ENCODE peak calls at places on chromosomes 16 and 17, in seven cellular contexts. U is fibroblast of the aortic adventitia, X is foreskin fibroblast, R is mucosa of descending colon, A is mesenchymal stem cell, J is HFF-Myc, Y is A673. C is an unnamed sample.

GRCh38 chr17:21019976-21020575 is 22.7 kb downstream of the USP22 start:
- DNase-seq in U (no peak), X (no peak), R (peak; percentile 55), A (peak; percentile 29), J (no peak), Y (peak; percentile 66), C (peak; percentile 34)

GRCh38 chr16:66511615-66512500 is 38.1 kb downstream of the TK2 start:
- DNase-seq in U (peak; percentile 82), X (peak; percentile 73), R (peak; percentile 22), A (peak; percentile 75), J (peak; percentile 48), Y (no peak), C (peak; percentile 40)

GRCh38 chr17:42407289-42407836 is 15.7 kb downstream of the CAVIN1 start:
- DNase-seq in U (peak; percentile 82), X (peak; percentile 64), R (peak; percentile 81), A (no peak), J (no peak), Y (peak; percentile 73), C (peak; percentile 67)

GRCh38 chr17:62628845-62629555 is 1.5 kb downstream of the MRC2 start:
- DNase-seq in U (peak; percentile 67), X (no peak), R (no peak), A (peak; percentile 89), J (no peak), Y (no peak), C (peak; percentile 54)

GRCh38 chr16:66617010-66617434 is 12.5 kb downstream of the CMTM3 start:
- DNase-seq in U (no peak), X (no peak), R (no peak), A (no peak), J (no peak), Y (no peak), C (no peak)

GRCh38 chr17:8905256-8905778 is 37.8 kb upstream of the PIK3R6 start:
- DNase-seq in U (no peak), X (no peak), R (no peak), A (no peak), J (no peak), Y (no peak), C (no peak)

GRCh38 chr16:8796469-8797363 is 723 bp downstream of the TMEM186 start:
- DNase-seq in U (peak; percentile 6), X (no peak), R (no peak), A (no peak), J (no peak), Y (no peak), C (no peak)

GRCh38 chr17:35977509-35977908 is 3.8 kb downstream of the CCL16 start:
- DNase-seq in U (no peak), X (no peak), R (no peak), A (no peak), J (no peak), Y (no peak), C (no peak)

GRCh38 chr16:50305441-50306061 is 39.2 kb downstream of the ADCY7 start:
- DNase-seq in U (no peak), X (no peak), R (peak; percentile 23), A (no peak), J (no peak), Y (no peak), C (no peak)

GRCh38 chr17:39782481-39782880 is 44.7 kb downstream of the GRB7 start:
- DNase-seq in U (peak; percentile 89), X (no peak), R (no peak), A (peak; percentile 28), J (no peak), Y (peak; percentile 7), C (no peak)

GRCh38 chr16:69085032-69085695 is 20.3 kb upstream of the HAS3 start:
- DNase-seq in U (no peak), X (no peak), R (no peak), A (no peak), J (no peak), Y (no peak), C (no peak)

GRCh38 chr16:78709137-78709871 is 609.9 kb downstream of the WWOX start:
- DNase-seq in U (no peak), X (no peak), R (no peak), A (no peak), J (no peak), Y (peak; percentile 21), C (no peak)

GRCh38 chr16:85077576-85078125 is 34.6 kb downstream of the CIBAR2 start:
- DNase-seq in U (no peak), X (no peak), R (no peak), A (no peak), J (no peak), Y (no peak), C (no peak)

GRCh38 chr17:35740216-35740615 is 8.8 kb downstream of the RASL10B start:
- DNase-seq in U (no peak), X (no peak), R (no peak), A (no peak), J (no peak), Y (no peak), C (no peak)

GRCh38 chr17:36756695-36757094 is 155.3 kb downstream of the MRM1 start:
- DNase-seq in U (no peak), X (no peak), R (no peak), A (no peak), J (no peak), Y (no peak), C (no peak)

GRCh38 chr17:79970576-79971068 is 65.0 kb downstream of the TBC1D16 start:
- DNase-seq in U (peak; percentile 22), X (no peak), R (peak; percentile 57), A (peak; percentile 15), J (no peak), Y (peak; percentile 79), C (peak; percentile 76)

GRCh38 chr17:1710807-1711553 is 803 bp upstream of the TLCD2 start:
- DNase-seq in U (peak; percentile 44), X (no peak), R (no peak), A (peak; percentile 46), J (no peak), Y (no peak), C (no peak)
- H3K4me3 ChIP-seq in U (peak overlapping the region; percentile 70), X (peak overlapping the region; percentile 68), R (no peak overlapping the region), A (peak overlapping the region; percentile 68), J (peak overlapping the region; percentile 61), Y (peak overlapping the region; percentile 79), C (no peak overlapping the region)

DNA sequence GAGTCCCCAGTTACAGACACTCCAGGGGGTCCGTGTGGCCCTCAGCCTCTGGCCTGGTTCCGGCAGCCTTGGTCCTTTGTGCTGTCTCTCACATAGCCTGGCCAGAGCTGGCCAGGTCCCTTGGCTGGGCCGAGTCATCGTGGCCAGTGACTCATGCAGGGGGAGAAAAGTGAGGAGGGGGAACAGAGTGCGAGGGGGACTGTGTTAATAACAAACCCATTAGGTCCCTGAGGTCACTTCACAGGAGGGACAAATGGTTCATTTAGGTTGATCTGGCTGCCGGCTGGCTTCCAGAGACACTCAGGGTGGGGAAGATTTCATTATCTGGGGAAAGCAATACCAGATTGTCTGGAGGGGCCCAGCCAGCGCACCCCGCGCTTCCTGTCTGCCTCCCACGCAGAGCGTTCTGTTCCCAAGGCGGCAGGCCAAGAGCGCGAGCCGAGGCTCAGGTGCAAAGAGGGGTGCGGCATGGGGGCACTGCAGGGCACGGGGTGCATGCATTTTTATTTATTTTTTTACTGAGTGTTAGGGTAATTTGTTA is 223.1 kb downstream of the SEC14L1 start:
- DNase-seq in U (no peak), X (no peak), R (peak; percentile 36), A (peak; percentile 74), J (no peak), Y (peak; percentile 56), C (peak; percentile 58)
- H3K4me3 ChIP-seq in U (no peak overlapping the region), X (no peak overlapping the region), R (no peak overlapping the region), A (no peak overlapping the region), J (no peak overlapping the region), Y (no peak overlapping the region), C (no peak overlapping the region)

GRCh38 chr16:48250520-48251278 is 3.4 kb upstream of the ABCC11 start:
- DNase-seq in U (no peak), X (no peak), R (no peak), A (no peak), J (no peak), Y (no peak), C (no peak)
- H3K4me3 ChIP-seq in U (no peak overlapping the region), X (no peak overlapping the region), R (no peak overlapping the region), A (no peak overlapping the region), J (no peak overlapping the region), Y (no peak overlapping the region), C (no peak overlapping the region)

GRCh38 chr17:29140051-29140582 is 40.1 kb downstream of the MYO18A start:
- DNase-seq in U (peak; percentile 65), X (peak; percentile 72), R (peak; percentile 88), A (peak; percentile 77), J (no peak), Y (peak; percentile 42), C (peak; percentile 72)
- H3K4me3 ChIP-seq in U (peak overlapping the region; percentile 67), X (peak overlapping the region; percentile 30), R (no peak overlapping the region), A (no peak overlapping the region), J (peak overlapping the region; percentile 36), Y (no peak overlapping the region), C (peak overlapping the region; percentile 28)

DNA sequence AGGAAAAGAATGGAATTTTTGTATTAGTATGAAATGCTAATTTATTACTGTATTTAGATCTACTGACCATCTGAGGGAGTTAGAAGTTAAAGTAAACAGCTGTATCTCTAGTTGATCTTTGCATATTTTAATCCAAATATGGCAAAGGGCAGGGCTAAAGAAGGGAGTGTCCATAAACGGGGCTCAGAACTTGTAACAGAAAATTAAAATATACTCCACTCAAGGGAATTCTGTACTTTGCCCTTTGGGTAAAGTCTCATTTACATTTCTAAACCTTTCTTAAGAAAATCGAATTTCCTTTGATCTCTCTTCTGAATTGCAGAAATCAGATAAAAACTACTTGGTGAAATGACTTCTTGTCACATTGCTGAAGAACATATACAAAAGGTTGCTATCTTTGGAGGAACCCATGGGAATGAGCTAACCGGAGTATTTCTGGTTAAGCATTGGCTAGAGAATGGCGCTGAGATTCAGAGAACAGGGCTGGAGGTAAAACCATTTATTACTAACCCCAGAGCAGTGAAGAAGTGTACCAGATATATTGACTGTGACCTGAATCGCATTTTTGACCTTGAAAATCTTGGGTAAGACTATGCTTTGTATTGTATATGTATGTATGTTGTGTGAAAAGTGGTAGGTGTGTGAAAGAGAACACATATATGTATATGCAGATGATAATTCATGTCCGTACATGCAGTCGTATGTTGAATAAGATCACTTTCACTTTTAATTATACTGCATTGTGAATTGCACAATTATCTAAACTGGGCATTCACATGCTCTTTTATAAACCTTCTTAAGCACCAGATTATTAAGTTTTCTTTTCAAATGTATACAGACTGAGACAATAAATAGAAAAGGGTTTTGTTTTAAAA is at the start of gene ASPA:
- DNase-seq in U (peak; percentile 46), X (no peak), R (no peak), A (no peak), J (no peak), Y (no peak), C (no peak)
- H3K4me3 ChIP-seq in U (peak within 1 kb of the TSS; percentile 63), X (peak within 1 kb of the TSS; percentile 27), R (no peak within 1 kb of the TSS), A (no peak within 1 kb of the TSS), J (no peak within 1 kb of the TSS), Y (peak within 1 kb of the TSS; percentile 35), C (no peak within 1 kb of the TSS)

C was measured in BE2C.